ENCODE peak calls at places on chromosomes 4 and X, in six cellular contexts. E is adrenal gland; N is stimulated activated CD4-positive, alpha-beta T cell treated with anti-CD3 and anti-CD28 coated beads, Interleukin-4, amount 100 ng/mL, for 48 hours; G is RPMI7951; P is posterior cingulate gyrus; K is nucleus accumbens. O is an unnamed sample.

GRCh38 chrX:74234829-74235228 is 69.2 kb upstream of the ZCCHC13 start:
- DNase-seq in N (no peak), K (no peak), P (no peak), E (no peak), G (no peak), O (no peak)

GRCh38 chr4:41579043-41579442 is 41.1 kb downstream of the LIMCH1 start:
- DNase-seq in E (no peak), K (no peak), N (no peak), G (no peak), P (no peak), O (no peak)

GRCh38 chrX:35890699-35891098 is 28.8 kb upstream of the CFAP47 start:
- DNase-seq in K (no peak), E (peak; percentile 14), G (peak; percentile 63), N (peak; percentile 0), P (no peak), O (peak; percentile 57)

GRCh38 chr4:72701987-72702819 is 133.2 kb upstream of the ADAMTS3 start:
- DNase-seq in G (peak; percentile 45), E (peak; percentile 34), N (no peak), K (no peak), P (no peak), O (peak; percentile 22)

GRCh38 chr4:5887361-5888221 is 5.3 kb downstream of the CRMP1 start:
- DNase-seq in N (no peak), E (no peak), G (no peak), K (no peak), P (no peak), O (no peak)

GRCh38 chr4:92825785-92826184 is 522.0 kb downstream of the GRID2 start:
- DNase-seq in N (no peak), G (no peak), E (no peak), K (no peak), P (no peak), O (no peak)

GRCh38 chr4:143768007-143768591 is 67.6 kb upstream of the FREM3 start:
- DNase-seq in G (peak; percentile 12), K (no peak), N (no peak), P (no peak), E (no peak), O (no peak)

GRCh38 chr4:3285558-3286334 is 7.1 kb upstream of the RGS12 start:
- DNase-seq in N (no peak), K (no peak), E (peak; percentile 19), P (no peak), G (peak; percentile 90), O (no peak)

GRCh38 chr4:104868533-104868932 is 278.1 kb upstream of the TET2 start:
- DNase-seq in N (no peak), G (no peak), E (no peak), P (no peak), K (no peak), O (no peak)

GRCh38 chrX:110258552-110258951 is 59.3 kb downstream of the AMMECR1 start:
- DNase-seq in E (no peak), P (no peak), K (no peak), G (no peak), N (no peak), O (no peak)